ENCODE peak calls at places on chromosomes 6 and 20, in four cellular contexts. One of them, this sample, is unnamed.

GRCh38 chr6:155328539-155329459 is 14.5 kb upstream of the TFB1M start:
- DNase-seq in K562: no peak
- DNase-seq in HepG2: peak
- DNase-seq in GM12878: no peak
- DNase-seq in this sample: no peak

GRCh38 chr20:62358171-62358719 is 8.9 kb downstream of the LAMA5 start:
- DNase-seq in K562: peak
- DNase-seq in HepG2: no peak
- DNase-seq in GM12878: no peak
- DNase-seq in this sample: no peak

GRCh38 chr6:101597711-101598110 is 204.2 kb downstream of the GRIK2 start:
- DNase-seq in K562: no peak
- DNase-seq in HepG2: no peak
- DNase-seq in GM12878: no peak
- DNase-seq in this sample: no peak

GRCh38 chr6:44059359-44060342 is 67.6 kb downstream of the MRPL14 start:
- DNase-seq in K562: no peak
- DNase-seq in HepG2: no peak
- DNase-seq in GM12878: no peak
- DNase-seq in this sample: no peak

GRCh38 chr6:56288347-56288746 is 41.0 kb upstream of the COL21A1 start:
- DNase-seq in K562: no peak
- DNase-seq in HepG2: no peak
- DNase-seq in GM12878: no peak
- DNase-seq in this sample: no peak

GRCh38 chr6:136284909-136285308 is 4.7 kb downstream of the BCLAF1 start:
- DNase-seq in K562: no peak
- DNase-seq in HepG2: no peak
- DNase-seq in GM12878: no peak
- DNase-seq in this sample: no peak

GRCh38 chr6:157982580-157983438 is 1.1 kb downstream of the SYNJ2 start:
- DNase-seq in K562: peak
- DNase-seq in HepG2: peak
- DNase-seq in GM12878: no peak
- DNase-seq in this sample: no peak

GRCh38 chr20:31954500-31954899 is 2.7 kb upstream of the PDRG1 start:
- DNase-seq in K562: no peak
- DNase-seq in HepG2: no peak
- DNase-seq in GM12878: no peak
- DNase-seq in this sample: no peak

GRCh38 chr20:33663161-33664084 is 1.3 kb downstream of the C20orf144 start:
- DNase-seq in K562: peak
- DNase-seq in HepG2: peak
- DNase-seq in GM12878: no peak
- DNase-seq in this sample: peak

GRCh38 chr20:49886571-49887203 is 28.6 kb downstream of the SPATA2 start:
- DNase-seq in K562: no peak
- DNase-seq in HepG2: no peak
- DNase-seq in GM12878: no peak
- DNase-seq in this sample: no peak

GRCh38 chr6:134315974-134316391 is 1.9 kb downstream of the SGK1 start:
- DNase-seq in K562: no peak
- DNase-seq in HepG2: no peak
- DNase-seq in GM12878: no peak
- DNase-seq in this sample: no peak

GRCh38 chr6:70552974-70553373 is 13.8 kb upstream of the SDHAF4 start:
- DNase-seq in K562: no peak
- DNase-seq in HepG2: no peak
- DNase-seq in GM12878: no peak
- DNase-seq in this sample: no peak

GRCh38 chr20:3189561-3190131 is 14.8 kb downstream of the DDRGK1 start:
- DNase-seq in K562: no peak
- DNase-seq in HepG2: no peak
- DNase-seq in GM12878: no peak
- DNase-seq in this sample: no peak

GRCh38 chr20:61804896-61805295 is 260.8 kb downstream of the TAF4 start:
- DNase-seq in K562: no peak
- DNase-seq in HepG2: no peak
- DNase-seq in GM12878: no peak
- DNase-seq in this sample: no peak

GRCh38 chr20:1391640-1392442 is 1.0 kb downstream of the FKBP1A start:
- DNase-seq in K562: peak
- DNase-seq in HepG2: no peak
- DNase-seq in GM12878: no peak
- DNase-seq in this sample: no peak

GRCh38 chr6:123569575-123569974 is 67.2 kb downstream of the TRDN start:
- DNase-seq in K562: no peak
- DNase-seq in HepG2: no peak
- DNase-seq in GM12878: no peak
- DNase-seq in this sample: no peak

GRCh38 chr6:123562677-123563076 is 74.1 kb downstream of the TRDN start:
- DNase-seq in K562: no peak
- DNase-seq in HepG2: no peak
- DNase-seq in GM12878: no peak
- DNase-seq in this sample: no peak

GRCh38 chr6:123565529-123565928 is 71.2 kb downstream of the TRDN start:
- DNase-seq in K562: no peak
- DNase-seq in HepG2: no peak
- DNase-seq in GM12878: no peak
- DNase-seq in this sample: no peak

GRCh38 chr6:123562264-123562663 is 74.5 kb downstream of the TRDN start:
- DNase-seq in K562: no peak
- DNase-seq in HepG2: no peak
- DNase-seq in GM12878: no peak
- DNase-seq in this sample: no peak

DNA sequence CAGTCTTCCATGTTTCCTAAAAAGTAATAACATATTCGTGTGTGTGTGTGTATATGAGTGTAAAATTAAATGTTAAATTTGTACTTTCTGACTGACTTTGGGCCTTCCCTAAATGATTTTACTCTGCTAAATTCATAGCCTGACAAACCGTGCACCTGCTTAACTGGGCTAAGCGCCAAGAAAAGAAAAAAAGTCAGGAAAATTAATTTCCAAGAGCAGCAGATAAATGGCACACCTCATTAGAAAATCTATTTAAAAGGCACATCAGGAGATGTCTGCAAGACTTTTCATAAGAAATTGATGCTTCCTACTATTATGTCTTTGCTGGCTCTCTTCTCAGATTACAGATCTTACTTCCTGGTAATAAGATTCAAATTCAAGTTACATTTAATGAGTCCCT is 72.4 kb downstream of the TRDN start:
- DNase-seq in K562: no peak
- DNase-seq in HepG2: no peak
- DNase-seq in GM12878: no peak
- DNase-seq in this sample: no peak
- TF ChIP-seq GABPA in K562: no peak
- TF ChIP-seq GABPA in HepG2: no peak
- TF ChIP-seq GABPA in GM12878: no peak
- TF ChIP-seq GABPA in this sample: no peak

GRCh38 chr20:35603695-35604443 is 11.8 kb upstream of the SPAG4 start:
- DNase-seq in K562: no peak
- DNase-seq in HepG2: no peak
- DNase-seq in GM12878: no peak
- DNase-seq in this sample: no peak

GRCh38 chr20:35602851-35603495 is 12.7 kb upstream of the SPAG4 start:
- DNase-seq in K562: no peak
- DNase-seq in HepG2: no peak
- DNase-seq in GM12878: no peak
- DNase-seq in this sample: no peak

GRCh38 chr20:35600176-35600995 is 15.2 kb upstream of the SPAG4 start:
- DNase-seq in K562: peak
- DNase-seq in HepG2: no peak
- DNase-seq in GM12878: no peak
- DNase-seq in this sample: peak

GRCh38 chr20:35601021-35601973 is 14.3 kb upstream of the SPAG4 start:
- DNase-seq in K562: peak
- DNase-seq in HepG2: peak
- DNase-seq in GM12878: no peak
- DNase-seq in this sample: peak

GRCh38 chr20:35601990-35602389 is 13.6 kb upstream of the SPAG4 start:
- DNase-seq in K562: no peak
- DNase-seq in HepG2: no peak
- DNase-seq in GM12878: no peak
- DNase-seq in this sample: no peak
- TF ChIP-seq ATF3 in K562: no peak
- TF ChIP-seq ATF3 in HepG2: no peak
- TF ChIP-seq ATF3 in GM12878: no peak
- TF ChIP-seq ATF3 in this sample: no peak

GRCh38 chr20:25318471-25319240 is 70.8 kb downstream of the PYGB start:
- DNase-seq in K562: no peak
- DNase-seq in HepG2: no peak
- DNase-seq in GM12878: peak
- DNase-seq in this sample: no peak
- TF ChIP-seq GABPA in K562: no peak
- TF ChIP-seq GABPA in HepG2: no peak
- TF ChIP-seq GABPA in GM12878: no peak
- TF ChIP-seq GABPA in this sample: no peak

GRCh38 chr6:142827356-142827755 is 117.6 kb downstream of the HIVEP2 start:
- DNase-seq in K562: no peak
- DNase-seq in HepG2: no peak
- DNase-seq in GM12878: no peak
- DNase-seq in this sample: no peak
- TF ChIP-seq ATF3 in K562: no peak
- TF ChIP-seq ATF3 in HepG2: no peak
- TF ChIP-seq ATF3 in GM12878: no peak
- TF ChIP-seq ATF3 in this sample: no peak

GRCh38 chr6:105319331-105319730 is 83.6 kb downstream of the PREP start:
- DNase-seq in K562: no peak
- DNase-seq in HepG2: no peak
- DNase-seq in GM12878: no peak
- DNase-seq in this sample: no peak

GRCh38 chr6:105320766-105321165 is 82.1 kb downstream of the PREP start:
- DNase-seq in K562: no peak
- DNase-seq in HepG2: no peak
- DNase-seq in GM12878: no peak
- DNase-seq in this sample: no peak

GRCh38 chr6:105321207-105321606 is 81.7 kb downstream of the PREP start:
- DNase-seq in K562: no peak
- DNase-seq in HepG2: no peak
- DNase-seq in GM12878: no peak
- DNase-seq in this sample: no peak

GRCh38 chr6:105317607-105318533 is 85.0 kb downstream of the PREP start:
- DNase-seq in K562: no peak
- DNase-seq in HepG2: peak
- DNase-seq in GM12878: no peak
- DNase-seq in this sample: no peak

DNA sequence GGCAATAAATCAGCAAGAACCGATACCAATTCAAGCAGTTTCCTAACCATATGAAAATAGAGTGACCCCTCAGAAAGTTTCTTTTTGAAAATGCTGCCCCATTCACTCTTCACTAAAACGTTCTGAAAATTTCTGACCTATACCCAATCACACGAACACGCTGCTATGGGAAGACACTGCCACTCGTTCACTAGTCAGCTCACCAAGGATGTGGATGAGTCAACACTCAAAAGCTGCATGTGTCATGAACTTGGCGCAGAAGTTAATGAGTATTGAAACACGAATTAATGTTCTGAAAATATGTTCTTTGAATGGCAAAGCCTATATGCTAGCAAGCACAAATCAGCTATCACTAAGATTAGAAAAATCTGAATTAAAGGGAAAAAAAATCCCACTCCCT is 84.2 kb downstream of the PREP start:
- DNase-seq in K562: no peak
- DNase-seq in HepG2: no peak
- DNase-seq in GM12878: no peak
- DNase-seq in this sample: no peak
- TF ChIP-seq GABPA in K562: no peak
- TF ChIP-seq GABPA in HepG2: no peak
- TF ChIP-seq GABPA in GM12878: no peak
- TF ChIP-seq GABPA in this sample: no peak

DNA sequence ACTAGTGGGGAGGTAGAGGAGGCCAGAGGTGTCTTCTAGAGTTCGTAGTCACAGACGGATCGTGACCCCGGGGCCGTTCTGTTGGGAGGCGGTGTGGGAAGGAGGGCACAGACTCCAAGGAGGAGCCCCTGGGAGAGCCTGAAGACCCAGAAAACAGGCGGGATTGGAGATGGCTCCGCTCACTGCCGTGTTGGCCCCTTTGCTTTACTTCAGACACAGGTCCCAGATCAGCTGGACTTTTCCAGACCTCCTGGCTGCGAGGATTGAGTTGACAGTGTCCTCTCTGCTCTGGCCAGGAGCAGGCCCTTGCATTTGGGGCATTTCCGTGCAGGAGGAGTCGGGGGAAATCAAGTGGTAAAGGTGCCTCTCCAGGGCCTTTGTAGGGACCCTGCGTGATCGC is 112.9 kb downstream of the ARMC2 start:
- DNase-seq in K562: no peak
- DNase-seq in HepG2: no peak
- DNase-seq in GM12878: no peak
- DNase-seq in this sample: no peak
- TF ChIP-seq ATF3 in K562: no peak
- TF ChIP-seq ATF3 in HepG2: no peak
- TF ChIP-seq ATF3 in GM12878: no peak
- TF ChIP-seq ATF3 in this sample: no peak